ENCODE peak calls at places on chromosomes 11 and 22, in four cellular contexts. F, N, R and D are unnamed samples.

GRCh38 chr22:37019309-37020191 is at the start of the genes MPST and TST:
- DNase-seq in F (peak; percentile 69), N (peak; percentile 84), R (peak; percentile 29), D (peak; percentile 76)

GRCh38 chr22:40323681-40324083 is 22.6 kb upstream of the ADSL start:
- DNase-seq in F (no peak), N (no peak), R (no peak), D (no peak)

GRCh38 chr22:49657974-49658550 is 169.6 kb downstream of the BRD1 start:
- DNase-seq in F (no peak), N (no peak), R (no peak), D (no peak)

GRCh38 chr22:25735657-25736056 is 6.3 kb upstream of the MYO18B start:
- DNase-seq in F (no peak), N (no peak), R (no peak), D (no peak)

GRCh38 chr22:27723708-27724107 is 77.8 kb downstream of the MN1 start:
- DNase-seq in F (no peak), N (no peak), R (no peak), D (no peak)

GRCh38 chr11:14789879-14790484 is 102.0 kb downstream of the CYP2R1 start:
- DNase-seq in F (no peak), N (no peak), R (no peak), D (peak; percentile 27)

GRCh38 chr11:12540913-12541587 is 133.2 kb upstream of the TEAD1 start:
- DNase-seq in F (peak; percentile 96), N (peak; percentile 57), R (peak; percentile 77), D (peak; percentile 72)

GRCh38 chr11:2700415-2701211 is 819 bp upstream of the KCNQ1OT1 start:
- DNase-seq in F (peak; percentile 15), N (peak; percentile 81), R (no peak), D (peak; percentile 38)

GRCh38 chr11:126007263-126007662 is 55.4 kb downstream of the CDON start:
- DNase-seq in F (peak; percentile 74), N (no peak), R (peak; percentile 41), D (peak; percentile 38)

GRCh38 chr11:111676878-111677585 is 74.8 kb downstream of the SIK2 start:
- DNase-seq in F (peak; percentile 67), N (no peak), R (peak; percentile 11), D (peak; percentile 22)

GRCh38 chr11:33861366-33861765 is 30.5 kb downstream of the LMO2 start:
- DNase-seq in F (no peak), N (no peak), R (no peak), D (no peak)

GRCh38 chr11:15770798-15771414 is 585.4 kb downstream of the SOX6 start:
- DNase-seq in F (peak; percentile 36), N (peak; percentile 18), R (peak; percentile 43), D (peak; percentile 38)

GRCh38 chr11:396948-397548 is 3.0 kb downstream of the PKP3 start:
- DNase-seq in F (peak; percentile 71), N (peak; percentile 53), R (peak; percentile 68), D (peak; percentile 67)

GRCh38 chr11:394858-395655 is 1.0 kb downstream of the PKP3 start:
- DNase-seq in F (no peak), N (no peak), R (no peak), D (no peak)

GRCh38 chr11:394034-394857 is at the start of gene PKP3:
- DNase-seq in F (peak; percentile 67), N (peak; percentile 54), R (peak; percentile 33), D (peak; percentile 53)

GRCh38 chr11:395866-396265 is 1.9 kb downstream of the PKP3 start:
- DNase-seq in F (no peak), N (no peak), R (no peak), D (no peak)

GRCh38 chr11:396511-396947 is 2.5 kb downstream of the PKP3 start:
- DNase-seq in F (peak; percentile 29), N (no peak), R (no peak), D (peak; percentile 20)
- TF ChIP-seq CTCF in F (peak; percentile 33), N (peak; percentile 4), R (peak; percentile 58), D (peak; percentile 44)

GRCh38 chr11:60912851-60913550 is 957 bp upstream of the TMEM109 start:
- DNase-seq in F (no peak), N (no peak), R (no peak), D (no peak)
- H3K4me3 ChIP-seq in F (peak overlapping the region; percentile 84), N (peak overlapping the region; percentile 96), R (peak overlapping the region; percentile 79), D (peak overlapping the region; percentile 68)

GRCh38 chr22:31148953-31149627 is 8.8 kb upstream of the PLA2G3 start:
- DNase-seq in F (peak; percentile 67), N (peak; percentile 66), R (peak; percentile 79), D (peak; percentile 82)

GRCh38 chr22:31151872-31152271 is 8.1 kb upstream of the RNF185 start:
- DNase-seq in F (no peak), N (no peak), R (no peak), D (no peak)

GRCh38 chr22:31148516-31148915 is 8.2 kb upstream of the PLA2G3 start:
- DNase-seq in F (peak; percentile 45), N (no peak), R (no peak), D (no peak)

GRCh38 chr22:31153357-31153756 is 6.6 kb upstream of the RNF185 start:
- DNase-seq in F (no peak), N (no peak), R (no peak), D (no peak)

DNA sequence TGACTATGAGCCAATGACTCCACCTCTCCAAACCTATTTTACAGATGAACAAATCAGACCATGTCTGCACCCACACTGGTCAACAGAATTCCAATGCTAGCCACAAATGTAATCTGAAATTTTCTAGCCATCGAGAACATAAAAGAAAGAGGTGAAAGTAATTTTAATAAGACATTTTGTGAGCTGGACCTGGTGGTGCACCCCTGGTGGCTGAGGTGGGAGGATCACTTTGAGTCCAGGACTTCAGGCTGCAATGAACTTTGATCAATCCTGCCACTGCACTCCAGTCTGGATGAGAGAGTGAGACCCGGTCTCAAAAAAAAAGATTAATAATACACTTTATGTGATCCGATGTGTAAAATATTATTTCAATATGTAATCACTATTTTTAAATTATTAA is 9.4 kb upstream of the RNF185 start:
- DNase-seq in F (no peak), N (no peak), R (no peak), D (no peak)
- TF ChIP-seq CTCF in F (peak; percentile 45), N (no peak), R (peak; percentile 72), D (peak; percentile 50)

DNA sequence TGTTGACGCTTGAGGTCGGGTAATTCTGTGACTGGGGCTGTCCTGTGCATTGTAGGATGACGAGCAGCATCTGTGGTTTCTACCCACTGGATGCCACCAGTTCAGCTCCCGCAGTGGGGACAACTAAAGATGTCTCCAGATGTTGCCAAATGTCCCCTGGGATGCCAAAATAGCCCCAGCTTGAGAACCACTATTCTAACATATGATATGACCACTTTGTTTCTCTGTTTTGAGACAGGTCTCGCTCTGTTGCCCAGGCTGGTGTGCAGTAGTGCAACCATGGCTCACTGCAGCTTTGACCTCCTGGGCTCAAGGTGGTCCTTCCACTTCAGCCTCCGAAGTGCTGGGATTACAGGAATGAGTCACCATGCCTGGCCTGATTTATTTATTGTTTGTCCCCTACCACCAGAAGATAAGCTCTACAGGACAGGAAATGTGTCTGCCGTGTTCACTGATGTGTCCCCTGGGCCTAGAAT is 4.4 kb upstream of the MEN1 start:
- DNase-seq in F (no peak), N (no peak), R (no peak), D (no peak)
- H3K4me3 ChIP-seq in F (no peak overlapping the region), N (no peak overlapping the region), R (no peak overlapping the region), D (no peak overlapping the region)

GRCh38 chr11:23063261-23063660 is 203.0 kb upstream of the CCDC179 start:
- DNase-seq in F (no peak), N (no peak), R (no peak), D (no peak)
- TF ChIP-seq CTCF in F (no peak), N (no peak), R (no peak), D (no peak)

GRCh38 chr11:77129069-77129840 is 1.2 kb downstream of the MYO7A start:
- DNase-seq in F (no peak), N (no peak), R (no peak), D (no peak)
- H3K4me3 ChIP-seq in F (no peak overlapping the region), N (no peak overlapping the region), R (no peak overlapping the region), D (no peak overlapping the region)

DNA sequence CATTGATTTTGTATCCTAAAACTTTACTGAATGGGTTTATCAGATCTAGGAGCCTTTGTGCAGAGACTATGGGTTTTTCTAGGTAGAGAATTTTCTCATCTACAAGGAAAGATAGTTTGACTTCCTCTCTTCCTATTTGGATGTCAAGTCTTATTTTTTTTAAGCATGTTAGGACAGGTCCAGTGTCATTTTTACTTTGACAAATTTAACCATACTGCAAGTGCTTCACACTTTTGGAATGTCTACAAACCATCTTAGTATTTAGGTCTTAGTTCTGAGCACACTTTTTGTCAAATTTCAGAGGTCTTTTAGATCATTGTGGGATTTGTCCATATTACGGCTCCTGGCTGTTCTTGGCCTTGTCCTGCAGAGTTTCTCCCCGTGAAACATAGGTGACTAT is 715.2 kb upstream of the RAG2 start:
- DNase-seq in F (peak; percentile 1), N (no peak), R (no peak), D (no peak)
- TF ChIP-seq CTCF in F (no peak), N (no peak), R (no peak), D (no peak)